ENCODE peak calls at places on chromosomes 3 and 15, in four cellular contexts. One of them, this sample, is unnamed. For H3K36me3, the result is how much of the 10 kb centered on the place peaks cover.

GRCh38 chr3:27677554-27677953 is 44.6 kb downstream of the EOMES start:
- DNase-seq in mesenchymal stem cell: peak
- DNase-seq in A673: no peak
- DNase-seq in endothelial cell of umbilical vein: peak
- DNase-seq in this sample: no peak

GRCh38 chr3:64166584-64167155 is 58.6 kb downstream of the PRICKLE2 start:
- DNase-seq in endothelial cell of umbilical vein: no peak
- DNase-seq in mesenchymal stem cell: no peak
- DNase-seq in A673: peak
- DNase-seq in this sample: no peak

GRCh38 chr3:25751048-25751447 is 32.2 kb downstream of the NGLY1 start:
- DNase-seq in endothelial cell of umbilical vein: no peak
- DNase-seq in A673: no peak
- DNase-seq in mesenchymal stem cell: no peak
- DNase-seq in this sample: no peak

GRCh38 chr3:189941125-189941524 is 179.6 kb downstream of the P3H2 start:
- DNase-seq in endothelial cell of umbilical vein: no peak
- DNase-seq in mesenchymal stem cell: no peak
- DNase-seq in A673: no peak
- DNase-seq in this sample: no peak

GRCh38 chr15:76196286-76196948 is 114.9 kb downstream of the ETFA start:
- DNase-seq in mesenchymal stem cell: peak
- DNase-seq in endothelial cell of umbilical vein: peak
- DNase-seq in A673: peak
- DNase-seq in this sample: peak

GRCh38 chr3:49028298-49028672 is 913 bp downstream of the IMPDH2 start:
- DNase-seq in endothelial cell of umbilical vein: no peak
- DNase-seq in mesenchymal stem cell: no peak
- DNase-seq in A673: no peak
- DNase-seq in this sample: no peak

GRCh38 chr3:177929310-177929709 is 606.9 kb upstream of the KCNMB2 start:
- DNase-seq in endothelial cell of umbilical vein: no peak
- DNase-seq in mesenchymal stem cell: no peak
- DNase-seq in A673: no peak
- DNase-seq in this sample: no peak

GRCh38 chr3:163891771-163892170 is 1186.5 kb downstream of the SI start:
- DNase-seq in A673: no peak
- DNase-seq in mesenchymal stem cell: no peak
- DNase-seq in endothelial cell of umbilical vein: no peak
- DNase-seq in this sample: no peak

GRCh38 chr15:75606711-75607684 is 18.5 kb downstream of the SNUPN start:
- DNase-seq in mesenchymal stem cell: no peak
- DNase-seq in endothelial cell of umbilical vein: no peak
- DNase-seq in A673: no peak
- DNase-seq in this sample: no peak

GRCh38 chr3:13107661-13108060 is 34.4 kb upstream of the IQSEC1 start:
- DNase-seq in mesenchymal stem cell: no peak
- DNase-seq in A673: no peak
- DNase-seq in endothelial cell of umbilical vein: no peak
- DNase-seq in this sample: no peak

GRCh38 chr3:44890258-44890657 is 15.8 kb downstream of the TGM4 start:
- DNase-seq in mesenchymal stem cell: no peak
- DNase-seq in A673: no peak
- DNase-seq in endothelial cell of umbilical vein: no peak
- DNase-seq in this sample: no peak

GRCh38 chr3:27629381-27629780 is 92.7 kb downstream of the EOMES start:
- DNase-seq in mesenchymal stem cell: no peak
- DNase-seq in endothelial cell of umbilical vein: peak
- DNase-seq in A673: no peak
- DNase-seq in this sample: no peak

GRCh38 chr15:85625856-85626255 is 168.9 kb downstream of the KLHL25 start:
- DNase-seq in mesenchymal stem cell: peak
- DNase-seq in A673: no peak
- DNase-seq in endothelial cell of umbilical vein: no peak
- DNase-seq in this sample: no peak

DNA sequence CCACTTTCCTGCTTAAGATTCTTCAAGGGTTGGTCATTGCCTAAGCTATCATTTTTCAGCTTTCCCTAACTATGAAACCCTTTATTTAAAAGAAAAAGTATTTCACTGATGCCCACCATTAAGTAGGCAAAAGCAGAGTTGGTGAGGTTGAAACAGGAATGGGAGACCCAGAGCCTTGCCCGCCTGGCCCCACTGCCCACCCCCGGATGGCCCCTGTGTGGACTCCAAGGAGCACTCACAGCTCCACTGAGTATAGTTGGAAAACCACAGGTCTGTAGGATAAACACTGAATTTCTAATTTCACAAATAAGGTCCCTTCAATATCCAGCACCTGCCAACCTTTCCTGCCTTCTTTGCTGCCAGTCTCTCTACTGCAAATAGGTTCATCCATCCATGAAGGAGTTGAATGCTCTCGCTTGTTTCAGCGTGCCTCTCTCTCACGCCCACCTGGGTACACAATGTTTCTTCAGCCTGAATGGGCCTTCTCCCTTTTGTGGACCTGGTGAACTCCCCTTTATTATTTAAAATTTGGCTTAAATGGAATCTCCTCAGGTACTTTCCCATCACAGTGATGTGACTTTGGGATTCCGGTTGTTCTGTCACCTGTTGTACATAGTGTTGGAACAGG is 8.7 kb upstream of the ACAP2 start:
- DNase-seq in endothelial cell of umbilical vein: no peak
- DNase-seq in mesenchymal stem cell: no peak
- DNase-seq in A673: no peak
- DNase-seq in this sample: no peak
- H3K27ac ChIP-seq in endothelial cell of umbilical vein: no peak
- H3K27ac ChIP-seq in mesenchymal stem cell: no peak
- H3K27ac ChIP-seq in A673: peak
- H3K27ac ChIP-seq in this sample: no peak

GRCh38 chr3:11605398-11605797 is 38.3 kb downstream of the VGLL4 start:
- DNase-seq in A673: no peak
- DNase-seq in mesenchymal stem cell: no peak
- DNase-seq in endothelial cell of umbilical vein: no peak
- DNase-seq in this sample: no peak

GRCh38 chr3:11606865-11607440 is 36.8 kb downstream of the VGLL4 start:
- DNase-seq in A673: no peak
- DNase-seq in mesenchymal stem cell: no peak
- DNase-seq in endothelial cell of umbilical vein: no peak
- DNase-seq in this sample: no peak

GRCh38 chr3:11607816-11608215 is 35.9 kb downstream of the VGLL4 start:
- DNase-seq in mesenchymal stem cell: peak
- DNase-seq in A673: no peak
- DNase-seq in endothelial cell of umbilical vein: no peak
- DNase-seq in this sample: no peak

GRCh38 chr3:11604139-11604895 is 39.4 kb downstream of the VGLL4 start:
- DNase-seq in mesenchymal stem cell: peak
- DNase-seq in A673: no peak
- DNase-seq in endothelial cell of umbilical vein: no peak
- DNase-seq in this sample: no peak

DNA sequence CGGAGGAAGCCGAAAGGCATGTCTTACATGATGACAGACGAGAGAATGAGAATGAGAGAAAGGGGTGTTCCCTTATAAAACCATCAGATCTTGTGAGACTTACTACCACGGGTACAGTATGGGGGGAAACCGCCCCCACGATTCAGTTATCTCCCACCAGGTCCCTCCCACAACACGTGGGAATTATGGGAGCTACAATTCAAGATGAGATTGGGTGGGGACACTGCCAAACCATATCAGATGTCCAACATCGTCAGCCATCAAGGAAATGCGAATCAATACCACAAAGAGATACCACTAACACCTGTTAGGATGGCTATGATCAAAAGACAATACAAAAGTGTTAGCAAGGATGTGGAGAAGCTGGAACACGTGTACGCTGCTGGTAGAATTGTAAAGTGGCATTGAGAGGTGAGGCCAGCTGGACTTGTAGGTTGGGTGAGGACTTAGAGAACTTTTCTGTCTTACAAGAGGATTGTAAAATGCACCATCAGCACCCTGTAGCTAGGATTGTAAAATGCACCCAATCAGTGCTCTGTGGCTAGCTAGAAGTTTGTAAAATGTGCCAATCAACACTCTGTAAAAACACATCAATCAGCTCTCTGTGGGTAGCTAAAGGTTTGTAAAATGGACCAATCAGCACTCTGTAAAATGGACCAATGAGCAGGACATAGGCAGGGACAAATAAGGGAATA is 37.5 kb downstream of the VGLL4 start:
- DNase-seq in endothelial cell of umbilical vein: no peak
- DNase-seq in A673: no peak
- DNase-seq in mesenchymal stem cell: no peak
- DNase-seq in this sample: no peak
- H3K36me3 ChIP-seq in endothelial cell of umbilical vein: under half
- H3K36me3 ChIP-seq in A673: under half
- H3K36me3 ChIP-seq in mesenchymal stem cell: under half
- H3K36me3 ChIP-seq in this sample: under half

GRCh38 chr15:64703632-64703959 is 71.8 kb downstream of the RBPMS2 start:
- DNase-seq in endothelial cell of umbilical vein: no peak
- DNase-seq in mesenchymal stem cell: no peak
- DNase-seq in A673: no peak
- DNase-seq in this sample: no peak
- H3K27ac ChIP-seq in endothelial cell of umbilical vein: peak
- H3K27ac ChIP-seq in mesenchymal stem cell: peak
- H3K27ac ChIP-seq in A673: peak
- H3K27ac ChIP-seq in this sample: peak

DNA sequence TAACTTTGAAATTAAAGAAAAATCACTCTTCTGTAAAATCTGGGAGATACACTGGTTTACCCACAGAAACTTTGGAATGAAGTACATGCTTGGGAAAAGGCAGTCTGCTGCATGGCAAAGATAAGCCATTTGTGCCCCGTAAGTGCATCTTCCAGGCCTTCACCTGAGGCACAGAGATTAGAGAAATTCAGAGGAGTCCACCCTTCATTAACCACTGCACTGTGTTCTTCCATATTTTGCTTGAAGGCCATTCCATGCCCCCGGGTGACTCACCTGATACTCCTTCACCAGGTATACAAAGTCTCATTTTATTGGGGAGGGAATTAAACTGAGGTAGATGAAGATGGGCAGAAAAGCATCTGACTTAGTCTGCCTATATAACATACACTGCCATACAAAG is 53.0 kb downstream of the CMSS1 start:
- DNase-seq in mesenchymal stem cell: no peak
- DNase-seq in endothelial cell of umbilical vein: no peak
- DNase-seq in A673: no peak
- DNase-seq in this sample: no peak
- H3K36me3 ChIP-seq in mesenchymal stem cell: under half
- H3K36me3 ChIP-seq in endothelial cell of umbilical vein: under half
- H3K36me3 ChIP-seq in A673: under half
- H3K36me3 ChIP-seq in this sample: under half

DNA sequence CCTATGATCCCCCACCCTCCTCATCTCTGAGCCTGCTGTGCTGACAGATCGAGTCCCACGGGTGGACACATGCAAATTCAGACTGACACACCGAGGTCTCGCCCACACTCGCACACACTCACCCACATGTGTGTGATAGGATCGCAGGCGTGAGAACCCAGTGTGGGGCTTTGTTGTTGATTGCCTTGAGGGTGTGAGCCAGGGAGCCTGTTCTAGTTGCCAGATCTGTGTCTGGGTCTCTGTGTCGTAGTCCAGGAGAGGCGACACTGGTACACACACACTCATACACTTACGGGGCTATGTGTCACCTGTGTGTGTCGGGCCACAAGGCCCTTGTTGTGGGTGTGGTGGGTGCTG is 2.0 kb downstream of the EPHB3 start:
- DNase-seq in endothelial cell of umbilical vein: no peak
- DNase-seq in A673: no peak
- DNase-seq in mesenchymal stem cell: no peak
- DNase-seq in this sample: no peak
- H3K27ac ChIP-seq in endothelial cell of umbilical vein: no peak
- H3K27ac ChIP-seq in A673: no peak
- H3K27ac ChIP-seq in mesenchymal stem cell: no peak
- H3K27ac ChIP-seq in this sample: no peak

GRCh38 chr3:52230889-52231499 is 5.5 kb upstream of the TLR9 start:
- DNase-seq in A673: no peak
- DNase-seq in mesenchymal stem cell: no peak
- DNase-seq in endothelial cell of umbilical vein: no peak
- DNase-seq in this sample: peak
- H3K36me3 ChIP-seq in A673: under half
- H3K36me3 ChIP-seq in mesenchymal stem cell: half or more
- H3K36me3 ChIP-seq in endothelial cell of umbilical vein: under half
- H3K36me3 ChIP-seq in this sample: under half

GRCh38 chr3:52777959-52778805 is 783 bp downstream of the ITIH1 start:
- DNase-seq in A673: no peak
- DNase-seq in endothelial cell of umbilical vein: no peak
- DNase-seq in mesenchymal stem cell: no peak
- DNase-seq in this sample: no peak

GRCh38 chr3:52774901-52775864 is 2.2 kb upstream of the ITIH1 start:
- DNase-seq in mesenchymal stem cell: no peak
- DNase-seq in endothelial cell of umbilical vein: no peak
- DNase-seq in A673: peak
- DNase-seq in this sample: no peak

GRCh38 chr3:52779011-52779410 is 1.6 kb downstream of the ITIH1 start:
- DNase-seq in endothelial cell of umbilical vein: no peak
- DNase-seq in mesenchymal stem cell: no peak
- DNase-seq in A673: no peak
- DNase-seq in this sample: no peak

GRCh38 chr3:52775877-52776276 is 1.5 kb upstream of the ITIH1 start:
- DNase-seq in A673: no peak
- DNase-seq in mesenchymal stem cell: no peak
- DNase-seq in endothelial cell of umbilical vein: no peak
- DNase-seq in this sample: no peak

GRCh38 chr3:52777127-52777958 is at the start of gene ITIH1:
- DNase-seq in endothelial cell of umbilical vein: no peak
- DNase-seq in A673: no peak
- DNase-seq in mesenchymal stem cell: no peak
- DNase-seq in this sample: no peak
- H3K27ac ChIP-seq in endothelial cell of umbilical vein: no peak
- H3K27ac ChIP-seq in A673: no peak
- H3K27ac ChIP-seq in mesenchymal stem cell: no peak
- H3K27ac ChIP-seq in this sample: no peak

GRCh38 chr3:160870327-160870726 is 114.3 kb downstream of the PPM1L start:
- DNase-seq in A673: no peak
- DNase-seq in mesenchymal stem cell: no peak
- DNase-seq in endothelial cell of umbilical vein: no peak
- DNase-seq in this sample: no peak
- H3K36me3 ChIP-seq in A673: under half
- H3K36me3 ChIP-seq in mesenchymal stem cell: under half
- H3K36me3 ChIP-seq in endothelial cell of umbilical vein: under half
- H3K36me3 ChIP-seq in this sample: under half

DNA sequence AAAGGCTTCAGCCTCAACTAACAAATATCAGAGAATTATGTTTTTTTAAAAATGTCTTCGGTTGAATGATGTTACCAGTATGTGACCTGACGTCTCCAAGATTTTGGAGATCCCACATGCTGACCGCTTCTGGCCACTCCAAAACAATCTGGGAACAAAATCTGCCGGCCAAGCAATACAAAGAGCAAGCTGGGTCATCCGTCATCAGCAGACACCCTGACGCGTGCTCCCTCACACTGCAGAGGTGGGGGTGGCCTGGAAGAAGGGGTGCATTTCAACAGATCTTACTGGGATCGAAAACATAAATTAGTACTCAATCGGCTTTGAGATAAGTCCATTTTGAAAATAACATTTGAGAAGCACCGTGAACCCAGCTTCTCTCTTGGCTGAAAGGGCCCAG is 33.6 kb downstream of the HES1 start:
- DNase-seq in endothelial cell of umbilical vein: no peak
- DNase-seq in mesenchymal stem cell: no peak
- DNase-seq in A673: no peak
- DNase-seq in this sample: no peak
- H3K27ac ChIP-seq in endothelial cell of umbilical vein: no peak
- H3K27ac ChIP-seq in mesenchymal stem cell: no peak
- H3K27ac ChIP-seq in A673: no peak
- H3K27ac ChIP-seq in this sample: no peak

GRCh38 chr3:41126961-41127360 is 72.3 kb upstream of the CTNNB1 start:
- DNase-seq in A673: no peak
- DNase-seq in mesenchymal stem cell: no peak
- DNase-seq in endothelial cell of umbilical vein: no peak
- DNase-seq in this sample: no peak
- H3K36me3 ChIP-seq in A673: under half
- H3K36me3 ChIP-seq in mesenchymal stem cell: under half
- H3K36me3 ChIP-seq in endothelial cell of umbilical vein: under half
- H3K36me3 ChIP-seq in this sample: under half

This sample was measured in psoas muscle.